ENCODE peak calls at places on chromosomes 16 and 17, in four cellular contexts. L, P, N and E are unnamed samples.

GRCh38 chr17:80919331-80920284 is 72.0 kb upstream of the CHMP6 start:
- DNase-seq in L (no peak), P (no peak), N (no peak), E (no peak)

GRCh38 chr16:55765161-55765560 is 67.7 kb downstream of the CES1 start:
- DNase-seq in L (no peak), P (no peak), N (no peak), E (no peak)

GRCh38 chr16:14056970-14057369 is 14.1 kb upstream of the MRTFB start:
- DNase-seq in L (no peak), P (no peak), N (no peak), E (no peak)

GRCh38 chr16:80164881-80165280 is 375.9 kb upstream of the DYNLRB2 start:
- DNase-seq in L (no peak), P (no peak), N (no peak), E (no peak)

GRCh38 chr16:48526058-48526957 is 83.7 kb downstream of the N4BP1 start:
- DNase-seq in L (peak), P (no peak), N (peak), E (peak)

GRCh38 chr17:20009052-20009301 is 182 bp upstream of the SPECC1 start:
- DNase-seq in L (no peak), P (peak), N (no peak), E (peak)

GRCh38 chr17:79188679-79189078 is 114.1 kb downstream of the ENGASE start:
- DNase-seq in L (no peak), P (no peak), N (no peak), E (no peak)

GRCh38 chr16:27106305-27106704 is 39.6 kb downstream of the C16orf82 start:
- DNase-seq in L (no peak), P (no peak), N (no peak), E (no peak)

GRCh38 chr17:8468109-8468508 is 32.4 kb downstream of the NDEL1 start:
- DNase-seq in L (no peak), P (no peak), N (no peak), E (no peak)

GRCh38 chr17:47324224-47325020 is 667 bp downstream of the EFCAB13 start:
- DNase-seq in L (peak), P (no peak), N (no peak), E (peak)

GRCh38 chr16:52569701-52570100 is 22.8 kb upstream of the TOX3 start:
- DNase-seq in L (no peak), P (no peak), N (peak), E (no peak)

GRCh38 chr16:9183682-9184353 is 92.4 kb downstream of the HAPSTR1 start:
- DNase-seq in L (peak), P (peak), N (no peak), E (no peak)

GRCh38 chr16:80824623-80825364 is 20.4 kb upstream of the CDYL2 start:
- DNase-seq in L (peak), P (peak), N (peak), E (peak)

GRCh38 chr17:78959803-78960202 is 19.9 kb downstream of the LGALS3BP start:
- DNase-seq in L (no peak), P (no peak), N (no peak), E (no peak)

GRCh38 chr16:56475226-56475625 is 23.9 kb downstream of the OGFOD1 start:
- DNase-seq in L (no peak), P (no peak), N (no peak), E (no peak)

GRCh38 chr16:31181102-31181830 is 1.3 kb downstream of the FUS start:
- DNase-seq in L (peak), P (peak), N (no peak), E (no peak)

GRCh38 chr17:48625502-48626201 is 506 bp downstream of the HOXB9 start:
- DNase-seq in L (peak), P (peak), N (no peak), E (peak)

GRCh38 chr17:4317648-4318047 is 48.8 kb downstream of the UBE2G1 start:
- DNase-seq in L (no peak), P (no peak), N (no peak), E (no peak)

GRCh38 chr17:49371178-49371834 is 9.3 kb upstream of the ZNF652 start:
- DNase-seq in L (peak), P (peak), N (no peak), E (no peak)

GRCh38 chr16:2857451-2858244 is at the start of gene PRSS22:
- DNase-seq in L (peak), P (no peak), N (no peak), E (no peak)

GRCh38 chr17:68909066-68909465 is 46.1 kb downstream of the ABCA8 start:
- DNase-seq in L (no peak), P (no peak), N (peak), E (peak)

GRCh38 chr17:2939714-2940351 is 123.6 kb downstream of the OR1D5 start:
- DNase-seq in L (no peak), P (no peak), N (no peak), E (no peak)

GRCh38 chr17:63751806-63752205 is 10.2 kb upstream of the STRADA start:
- DNase-seq in L (no peak), P (no peak), N (no peak), E (no peak)

GRCh38 chr17:71363661-71364060 is 757.2 kb upstream of the SOX9 start:
- DNase-seq in L (no peak), P (no peak), N (no peak), E (no peak)

GRCh38 chr17:7834554-7834890 is 505 bp downstream of the KDM6B start:
- DNase-seq in L (no peak), P (peak), N (peak), E (peak)

GRCh38 chr17:42639484-42640474 is 19.3 kb upstream of the TUBG2 start:
- DNase-seq in L (no peak), P (no peak), N (no peak), E (no peak)

GRCh38 chr17:43831633-43832032 is 1.3 kb downstream of the MPP3 start:
- DNase-seq in L (no peak), P (no peak), N (no peak), E (no peak)

GRCh38 chr16:117381-118365 is 20.8 kb downstream of the NPRL3 start:
- DNase-seq in L (peak), P (peak), N (peak), E (peak)
- TF ChIP-seq NR3C1 in L (no peak), P (no peak), N (no peak), E (no peak)

DNA sequence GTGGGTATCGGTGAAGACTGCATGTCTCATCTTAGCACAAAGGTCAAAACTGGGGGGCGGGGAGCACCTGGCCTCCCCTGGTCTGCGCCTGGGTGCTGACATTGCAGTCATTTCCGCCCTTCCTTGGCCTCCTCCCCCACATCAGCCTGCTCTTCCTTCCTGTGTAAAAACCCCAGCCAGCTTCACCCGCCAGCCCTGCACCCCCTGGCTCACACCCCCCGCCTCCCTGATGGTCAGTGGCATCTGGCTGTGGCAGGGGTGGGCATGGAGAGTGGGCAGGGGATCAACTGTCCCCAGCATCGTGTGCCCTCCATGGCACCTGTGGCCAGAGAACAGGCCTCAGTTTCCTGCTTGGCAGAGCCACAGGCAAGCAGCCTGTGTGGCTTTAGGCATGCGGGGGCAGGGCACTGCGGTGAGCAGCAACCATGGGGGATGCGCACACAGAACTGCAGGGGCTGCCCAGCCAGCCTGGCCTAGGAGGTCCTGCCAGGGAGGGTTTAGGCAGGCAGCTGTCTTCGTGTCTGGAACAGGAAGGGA is 26.5 kb upstream of the LASP1NB start:
- DNase-seq in L (no peak), P (peak), N (no peak), E (no peak)
- TF ChIP-seq MAX in L (no peak), P (no peak), N (no peak), E (no peak)

GRCh38 chr17:30554839-30555751 is 77.9 kb downstream of the GOSR1 start:
- DNase-seq in L (peak), P (no peak), N (peak), E (peak)
- TF ChIP-seq NR3C1 in L (no peak), P (no peak), N (no peak), E (no peak)

DNA sequence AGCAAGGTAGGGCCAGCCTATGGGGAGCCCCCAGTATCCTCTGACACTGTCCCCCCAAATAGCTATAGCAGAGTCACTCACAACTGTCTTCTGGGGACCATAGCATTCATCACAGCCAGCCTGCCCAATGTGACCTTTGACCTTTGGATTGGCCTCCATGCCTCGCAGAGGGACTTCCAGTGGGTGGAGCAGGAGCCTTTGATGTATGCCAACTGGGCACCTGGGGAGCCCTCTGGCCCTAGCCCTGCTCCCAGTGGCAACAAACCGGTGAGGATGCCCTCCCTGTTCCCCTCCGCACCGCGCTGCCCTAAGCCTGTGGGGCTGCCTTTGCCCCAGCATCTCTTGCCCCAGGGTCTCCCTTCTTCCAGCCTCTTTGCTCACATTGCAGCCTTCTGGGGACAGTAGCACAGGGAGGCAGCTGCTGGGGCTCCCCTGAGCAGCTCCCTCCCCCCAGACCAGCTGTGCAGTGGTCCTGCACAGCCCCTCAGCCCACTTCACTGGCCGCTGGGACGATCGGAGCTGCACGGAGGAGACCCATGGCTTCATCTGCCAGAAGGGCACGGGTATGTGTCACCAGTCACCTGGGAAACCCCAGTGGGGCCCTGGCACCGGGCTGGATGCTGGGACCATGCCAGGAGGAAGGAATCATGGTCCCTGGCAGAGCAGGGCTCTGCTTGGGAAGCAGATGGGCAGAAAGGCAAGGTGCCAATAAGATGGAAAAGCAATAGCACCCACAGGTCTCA is 61.1 kb downstream of the MRC2 start:
- DNase-seq in L (no peak), P (no peak), N (no peak), E (no peak)
- TF ChIP-seq MAX in L (no peak), P (no peak), N (no peak), E (no peak)